ENCODE peak calls at places on chromosomes 13 and 19, in nine cellular contexts. Y is CD8-positive, alpha-beta T cell; S is neural progenitor cell; T is hepatocyte; N is lower lobe of right lung; P is heart left ventricle; M is cardiac muscle cell; V is CD4-positive, alpha-beta T cell; W is Peyer's patch. I is an unnamed sample.

GRCh38 chr13:25752957-25753540 is 298.8 kb downstream of the SHISA2 start:
- DNase-seq in Y (no peak), S (no peak), T (peak), N (no peak), P (peak), M (peak), V (no peak), W (no peak), I (peak)

GRCh38 chr13:114076329-114076761 is 56.1 kb downstream of the RASA3 start:
- DNase-seq in Y (no peak), S (no peak), T (no peak), N (peak), P (no peak), M (no peak), V (no peak), W (no peak), I (no peak)

GRCh38 chr19:19304186-19304975 is 15.9 kb downstream of the SUGP1 start:
- DNase-seq in Y (no peak), S (no peak), T (no peak), N (no peak), P (peak), M (no peak), V (no peak), W (no peak), I (no peak)

GRCh38 chr19:40424637-40425449 is 949 bp downstream of the SERTAD1 start:
- DNase-seq in Y (no peak), S (peak), T (no peak), N (no peak), P (no peak), M (peak), V (no peak), W (no peak), I (no peak)

GRCh38 chr13:112819111-112819510 is 129.3 kb downstream of the ATP11A start:
- DNase-seq in Y (no peak), S (no peak), T (no peak), N (no peak), P (no peak), M (no peak), V (no peak), W (no peak), I (no peak)

GRCh38 chr13:72839831-72840426 is 58.0 kb downstream of the PIBF1 start:
- DNase-seq in Y (peak), S (peak), T (peak), N (no peak), P (no peak), M (peak), V (peak), W (no peak), I (peak)

GRCh38 chr13:50742353-50742752 is 101.1 kb downstream of the DLEU7 start:
- DNase-seq in Y (no peak), S (no peak), T (no peak), N (no peak), P (no peak), M (no peak), V (no peak), W (no peak), I (no peak)

GRCh38 chr13:51739403-51740112 is 64.4 kb downstream of the DHRS12 start:
- DNase-seq in Y (no peak), S (no peak), T (no peak), N (no peak), P (no peak), M (no peak), V (no peak), W (no peak), I (no peak)

GRCh38 chr13:51618626-51619025 is 34.4 kb downstream of the WDFY2 start:
- DNase-seq in Y (no peak), S (no peak), T (no peak), N (no peak), P (no peak), M (peak), V (no peak), W (no peak), I (no peak)

GRCh38 chr19:18612772-18613588 is at the start of gene TMEM59L:
- DNase-seq in Y (no peak), S (peak), T (no peak), N (no peak), P (no peak), M (no peak), V (peak), W (no peak), I (no peak)

GRCh38 chr19:10736189-10736588 is 18.3 kb downstream of the DNM2 start:
- DNase-seq in Y (no peak), S (no peak), T (no peak), N (no peak), P (no peak), M (no peak), V (no peak), W (no peak), I (no peak)

GRCh38 chr13:98293570-98294142 is 116.6 kb upstream of the RNF113B start:
- DNase-seq in Y (no peak), S (no peak), T (no peak), N (no peak), P (no peak), M (no peak), V (no peak), W (no peak), I (no peak)

GRCh38 chr19:27993619-27994018 is 1219.3 kb downstream of the UQCRFS1 start:
- DNase-seq in Y (no peak), S (no peak), T (no peak), N (no peak), P (no peak), M (no peak), V (no peak), W (no peak), I (no peak)

GRCh38 chr19:43643326-43643725 is 3.7 kb upstream of the CADM4 start:
- DNase-seq in Y (no peak), S (no peak), T (no peak), N (no peak), P (no peak), M (no peak), V (no peak), W (no peak), I (no peak)

GRCh38 chr13:23618341-23618740 is 48.1 kb downstream of the TNFRSF19 start:
- DNase-seq in Y (no peak), S (no peak), T (peak), N (no peak), P (no peak), M (peak), V (no peak), W (no peak), I (peak)

GRCh38 chr13:24503376-24503690 is 9.2 kb downstream of the PARP4 start:
- DNase-seq in Y (no peak), S (no peak), T (no peak), N (no peak), P (no peak), M (no peak), V (no peak), W (no peak), I (no peak)

GRCh38 chr13:91813255-91813654 is 414.8 kb downstream of the GPC5 start:
- DNase-seq in Y (no peak), S (no peak), T (peak), N (no peak), P (peak), M (peak), V (no peak), W (no peak), I (no peak)

GRCh38 chr13:41590643-41591042 is 133.3 kb downstream of the RGCC start:
- DNase-seq in Y (no peak), S (no peak), T (no peak), N (no peak), P (no peak), M (no peak), V (no peak), W (no peak), I (peak)

GRCh38 chr13:80923907-80924306 is 583.0 kb upstream of the SPRY2 start:
- DNase-seq in Y (no peak), S (peak), T (no peak), N (no peak), P (no peak), M (peak), V (no peak), W (no peak), I (no peak)
- TF ChIP-seq CTCF in Y (no peak), S (peak), T (peak), N (no peak), P (peak), M (peak), V (no peak), W (no peak), I (no peak)

GRCh38 chr13:42600943-42601342 is 27.0 kb downstream of the TNFSF11 start:
- DNase-seq in Y (no peak), S (no peak), T (no peak), N (no peak), P (no peak), M (peak), V (no peak), W (no peak), I (no peak)

GRCh38 chr13:42597505-42597904 is 23.6 kb downstream of the TNFSF11 start:
- DNase-seq in Y (no peak), S (no peak), T (no peak), N (no peak), P (no peak), M (no peak), V (no peak), W (no peak), I (no peak)

DNA sequence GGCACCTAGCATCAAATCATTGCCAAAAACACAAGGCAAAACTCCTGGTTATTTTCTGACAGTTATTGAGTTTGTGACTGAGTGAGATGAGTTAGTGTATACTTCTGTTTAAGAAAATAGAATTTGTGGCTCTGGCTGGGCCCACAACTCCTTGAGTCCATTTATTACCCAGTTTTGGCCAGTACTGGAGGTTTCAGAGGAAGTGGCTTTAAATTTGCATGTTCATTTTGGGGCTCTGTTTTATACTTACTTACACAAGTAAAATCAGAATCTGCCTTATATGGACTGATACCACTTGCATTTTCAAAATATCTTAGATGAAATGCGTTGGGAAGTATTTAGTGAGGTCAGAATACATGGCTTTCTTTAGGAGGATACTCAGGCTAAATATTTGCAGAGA is 29.0 kb downstream of the TNFSF11 start:
- DNase-seq in Y (no peak), S (no peak), T (no peak), N (no peak), P (no peak), M (peak), V (no peak), W (no peak), I (no peak)
- H3K27ac ChIP-seq in Y (no peak), S (no peak), T (peak), N (no peak), P (no peak), M (no peak), V (no peak), W (no peak), I (no peak)

DNA sequence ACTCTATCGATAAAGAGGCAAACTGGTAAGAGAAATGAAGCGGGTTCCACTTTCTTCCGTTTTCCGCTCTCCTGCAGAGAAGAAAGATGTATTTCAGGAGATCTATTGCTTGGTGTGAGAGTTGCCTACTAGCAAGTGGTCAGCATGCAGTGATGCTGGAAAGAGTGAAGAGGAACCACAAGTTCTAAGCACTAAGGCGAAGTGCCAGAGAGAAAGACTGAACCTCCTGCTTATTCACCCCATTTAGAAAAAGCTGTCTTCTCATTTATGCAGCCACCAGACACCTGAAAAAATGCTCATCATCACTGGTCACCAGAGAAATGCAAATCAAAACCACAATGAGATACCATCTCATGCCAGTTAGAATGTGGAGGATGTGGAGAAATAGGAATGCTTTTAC is 78.7 kb upstream of the GPC6 start:
- DNase-seq in Y (no peak), S (no peak), T (no peak), N (no peak), P (no peak), M (no peak), V (no peak), W (no peak), I (no peak)
- TF ChIP-seq CTCF in Y (no peak), S (no peak), T (no peak), N (no peak), P (no peak), M (no peak), V (no peak), W (no peak), I (no peak)

GRCh38 chr13:45337395-45337794 is 3.6 kb downstream of the TPT1 start:
- DNase-seq in Y (no peak), S (no peak), T (no peak), N (no peak), P (no peak), M (no peak), V (no peak), W (no peak), I (no peak)
- H3K27ac ChIP-seq in Y (no peak), S (no peak), T (no peak), N (no peak), P (no peak), M (peak), V (peak), W (no peak), I (no peak)

GRCh38 chr13:20305587-20305986 is 73.5 kb upstream of the GJB6 start:
- DNase-seq in Y (no peak), S (no peak), T (no peak), N (no peak), P (no peak), M (no peak), V (no peak), W (no peak), I (no peak)
- TF ChIP-seq CTCF in Y (no peak), S (peak), T (no peak), N (no peak), P (no peak), M (no peak), V (no peak), W (no peak), I (no peak)

I was measured in RWPE1.